ENCODE peak calls at places on chromosome 1, in four cellular contexts. P is NCI-H146, I is psoas muscle, T is mammary epithelial cell. K is an unnamed sample.
A peak's percentile ranks its signal among the peaks of the same experiment; 100 is the strongest.

GRCh38 chr1:93715529-93716126 is 34.0 kb upstream of the BCAR3 start:
- DNase-seq in P (no peak), I (no peak), T (no peak), K (peak; percentile 49)

GRCh38 chr1:180598333-180598979 is 33.4 kb upstream of the XPR1 start:
- DNase-seq in P (no peak), I (no peak), T (no peak), K (no peak)

GRCh38 chr1:208988811-208989222 is 594.7 kb upstream of the CAMK1G start:
- DNase-seq in P (peak; percentile 40), I (no peak), T (peak; percentile 58), K (peak; percentile 43)

GRCh38 chr1:45892068-45892785 is 88.8 kb downstream of the MAST2 start:
- DNase-seq in P (no peak), I (no peak), T (peak; percentile 87), K (no peak)

GRCh38 chr1:231626535-231626950 is at the start of gene DISC1:
- DNase-seq in P (peak; percentile 93), I (peak; percentile 88), T (peak; percentile 73), K (peak; percentile 80)

GRCh38 chr1:115330480-115331013 is 7.5 kb downstream of the NGF start:
- DNase-seq in P (no peak), I (no peak), T (peak; percentile 62), K (no peak)

GRCh38 chr1:33653226-33653625 is 180.8 kb downstream of the ZSCAN20 start:
- DNase-seq in P (no peak), I (no peak), T (no peak), K (no peak)

GRCh38 chr1:231217056-231217455 is 24.0 kb upstream of the GNPAT start:
- DNase-seq in P (no peak), I (no peak), T (no peak), K (no peak)

GRCh38 chr1:21100496-21100895 is 76.2 kb downstream of the EIF4G3 start:
- DNase-seq in P (no peak), I (peak; percentile 27), T (no peak), K (no peak)

GRCh38 chr1:161013591-161014513 is 7.1 kb downstream of the F11R start:
- DNase-seq in P (no peak), I (peak; percentile 71), T (peak; percentile 97), K (no peak)

GRCh38 chr1:9326596-9326995 is 33.9 kb downstream of the SPSB1 start:
- DNase-seq in P (no peak), I (no peak), T (no peak), K (no peak)

GRCh38 chr1:113930499-113931161 is 1.5 kb downstream of the HIPK1 start:
- DNase-seq in P (no peak), I (no peak), T (peak; percentile 67), K (no peak)

GRCh38 chr1:57061369-57061768 is 95.6 kb upstream of the C8B start:
- DNase-seq in P (peak; percentile 34), I (no peak), T (no peak), K (peak; percentile 18)

GRCh38 chr1:246647113-246647512 is 77.1 kb upstream of the SCCPDH start:
- DNase-seq in P (peak; percentile 80), I (peak; percentile 48), T (no peak), K (peak; percentile 4)

GRCh38 chr1:55700359-55701130 is 485.4 kb upstream of the USP24 start:
- DNase-seq in P (no peak), I (no peak), T (no peak), K (no peak)

GRCh38 chr1:198681247-198681646 is 42.4 kb downstream of the PTPRC start:
- DNase-seq in P (no peak), I (no peak), T (no peak), K (no peak)

GRCh38 chr1:27142464-27142863 is 12.5 kb downstream of the SLC9A1 start:
- DNase-seq in P (peak; percentile 58), I (no peak), T (peak; percentile 94), K (peak; percentile 9)

GRCh38 chr1:54934869-54935268 is 45.6 kb upstream of the TMEM61 start:
- DNase-seq in P (no peak), I (no peak), T (peak; percentile 58), K (no peak)

GRCh38 chr1:62311473-62311943 is 7.7 kb downstream of the KANK4 start:
- DNase-seq in P (peak; percentile 9), I (no peak), T (no peak), K (no peak)

GRCh38 chr1:76170114-76170513 is 95.6 kb downstream of the ST6GALNAC3 start:
- DNase-seq in P (no peak), I (no peak), T (no peak), K (no peak)

GRCh38 chr1:35592991-35593769 is 20.1 kb downstream of the TFAP2E start:
- DNase-seq in P (no peak), I (no peak), T (no peak), K (no peak)

GRCh38 chr1:36523850-36524249 is 41.1 kb upstream of the CSF3R start:
- DNase-seq in P (peak; percentile 3), I (no peak), T (no peak), K (no peak)

GRCh38 chr1:30679976-30680305 is 43.4 kb downstream of the MATN1 start:
- DNase-seq in P (no peak), I (no peak), T (no peak), K (no peak)

GRCh38 chr1:173269490-173270230 is 62.5 kb upstream of the TNFSF4 start:
- DNase-seq in P (no peak), I (no peak), T (peak; percentile 87), K (no peak)

GRCh38 chr1:226223157-226223785 is at the start of gene MIXL1:
- DNase-seq in P (peak; percentile 32), I (no peak), T (no peak), K (no peak)

GRCh38 chr1:157135646-157136045 is 2.5 kb downstream of the ETV3 start:
- DNase-seq in P (no peak), I (no peak), T (peak; percentile 30), K (no peak)

GRCh38 chr1:75083223-75083622 is 51.0 kb upstream of the LHX8 start:
- DNase-seq in P (no peak), I (no peak), T (no peak), K (no peak)

GRCh38 chr1:115624859-115625258 is 16.9 kb upstream of the VANGL1 start:
- DNase-seq in P (no peak), I (no peak), T (no peak), K (no peak)

GRCh38 chr1:36730599-36730998 is 247.9 kb upstream of the CSF3R start:
- DNase-seq in P (no peak), I (no peak), T (no peak), K (no peak)

K was measured in NCI-H345.